ENCODE peak calls at places on chromosomes 7 and 10, in five cellular contexts. K, O, L, F and G are unnamed samples.
A peak's percentile ranks its signal among the peaks of the same experiment; 100 is the strongest.

GRCh38 chr7:50869108-50869716 is 86.5 kb upstream of the GRB10 start:
- DNase-seq in F (no peak), O (no peak), K (no peak), L (no peak), G (peak; percentile 91)

GRCh38 chr10:71087622-71088021 is 124.7 kb upstream of the UNC5B start:
- DNase-seq in O (no peak), F (no peak), K (no peak), L (no peak), G (no peak)

GRCh38 chr10:6065845-6066244 is 3.7 kb upstream of the IL2RA start:
- DNase-seq in F (no peak), O (no peak), K (no peak), L (peak; percentile 27), G (no peak)

GRCh38 chr10:79130846-79131245 is 62.1 kb downstream of the ZMIZ1 start:
- DNase-seq in K (no peak), L (no peak), F (no peak), O (no peak), G (no peak)

GRCh38 chr7:151853896-151854807 is 22.8 kb downstream of the PRKAG2 start:
- DNase-seq in O (peak; percentile 50), L (no peak), K (no peak), F (no peak), G (no peak)

GRCh38 chr7:45202618-45203017 is 45.0 kb downstream of the RAMP3 start:
- DNase-seq in F (no peak), K (no peak), L (no peak), O (no peak), G (no peak)

GRCh38 chr10:128530301-128530700 is 404.1 kb upstream of the MKI67 start:
- DNase-seq in K (no peak), L (no peak), O (no peak), F (no peak), G (no peak)

GRCh38 chr10:83603708-83604107 is 535.6 kb upstream of the GHITM start:
- DNase-seq in K (no peak), F (no peak), L (no peak), O (no peak), G (peak; percentile 87)

GRCh38 chr7:84304407-84304806 is 109.8 kb upstream of the SEMA3A start:
- DNase-seq in L (no peak), K (no peak), O (no peak), F (no peak), G (no peak)

GRCh38 chr10:21626457-21627161 is 92.6 kb downstream of the MLLT10 start:
- DNase-seq in O (no peak), L (no peak), F (no peak), K (no peak), G (peak; percentile 62)

GRCh38 chr7:121624922-121625321 is 228.8 kb upstream of the FAM3C start:
- DNase-seq in L (no peak), O (no peak), K (no peak), F (no peak), G (peak; percentile 29)

GRCh38 chr10:43402880-43403452 is 6.0 kb downstream of the HNRNPF start:
- DNase-seq in L (no peak), K (no peak), F (no peak), O (no peak), G (no peak)